ENCODE peak calls at places on chromosomes 3 and 15, in seven cellular contexts. One of them, this sample, is unnamed. For H3K9me3, the result is how much of the 10 kb centered on the place peaks cover.

GRCh38 chr3:150786791-150787190 is 23.8 kb upstream of the SIAH2 start:
- DNase-seq in uterus: no peak
- DNase-seq in CD8-positive, alpha-beta memory T cell: no peak
- DNase-seq in esophagus squamous epithelium: no peak
- DNase-seq in upper lobe of right lung: no peak
- DNase-seq in H9: no peak
- DNase-seq in GM23248: peak
- DNase-seq in this sample: no peak

GRCh38 chr3:194540268-194540937 is 53.6 kb upstream of the ATP13A3 start:
- DNase-seq in uterus: no peak
- DNase-seq in esophagus squamous epithelium: no peak
- DNase-seq in upper lobe of right lung: no peak
- DNase-seq in GM23248: peak
- DNase-seq in H9: no peak
- DNase-seq in CD8-positive, alpha-beta memory T cell: no peak
- DNase-seq in this sample: no peak

GRCh38 chr3:168881804-168882203 is 781.7 kb downstream of the MECOM start:
- DNase-seq in uterus: no peak
- DNase-seq in upper lobe of right lung: no peak
- DNase-seq in CD8-positive, alpha-beta memory T cell: no peak
- DNase-seq in esophagus squamous epithelium: no peak
- DNase-seq in H9: no peak
- DNase-seq in GM23248: no peak
- DNase-seq in this sample: no peak

GRCh38 chr3:127674793-127675189 is 2.0 kb downstream of the ABTB1 start:
- DNase-seq in GM23248: no peak
- DNase-seq in upper lobe of right lung: peak
- DNase-seq in uterus: no peak
- DNase-seq in H9: no peak
- DNase-seq in CD8-positive, alpha-beta memory T cell: no peak
- DNase-seq in esophagus squamous epithelium: no peak
- DNase-seq in this sample: no peak

GRCh38 chr3:44885618-44886017 is 11.2 kb downstream of the TGM4 start:
- DNase-seq in upper lobe of right lung: no peak
- DNase-seq in H9: no peak
- DNase-seq in GM23248: peak
- DNase-seq in esophagus squamous epithelium: no peak
- DNase-seq in CD8-positive, alpha-beta memory T cell: no peak
- DNase-seq in uterus: no peak
- DNase-seq in this sample: no peak

GRCh38 chr3:100665230-100665629 is 44.1 kb upstream of the TFG start:
- DNase-seq in H9: no peak
- DNase-seq in esophagus squamous epithelium: no peak
- DNase-seq in uterus: no peak
- DNase-seq in CD8-positive, alpha-beta memory T cell: no peak
- DNase-seq in GM23248: no peak
- DNase-seq in upper lobe of right lung: no peak
- DNase-seq in this sample: no peak

GRCh38 chr3:194057570-194058188 is 78.3 kb upstream of the HES1 start:
- DNase-seq in GM23248: no peak
- DNase-seq in esophagus squamous epithelium: no peak
- DNase-seq in uterus: no peak
- DNase-seq in H9: no peak
- DNase-seq in upper lobe of right lung: no peak
- DNase-seq in CD8-positive, alpha-beta memory T cell: no peak
- DNase-seq in this sample: no peak

GRCh38 chr3:195405646-195406045 is 37.2 kb downstream of the ACAP2 start:
- DNase-seq in CD8-positive, alpha-beta memory T cell: no peak
- DNase-seq in H9: no peak
- DNase-seq in GM23248: no peak
- DNase-seq in esophagus squamous epithelium: no peak
- DNase-seq in upper lobe of right lung: no peak
- DNase-seq in uterus: no peak
- DNase-seq in this sample: no peak

GRCh38 chr15:65414841-65415621 is 7.7 kb downstream of the IGDCC4 start:
- DNase-seq in uterus: peak
- DNase-seq in H9: peak
- DNase-seq in GM23248: no peak
- DNase-seq in esophagus squamous epithelium: no peak
- DNase-seq in CD8-positive, alpha-beta memory T cell: no peak
- DNase-seq in upper lobe of right lung: no peak
- DNase-seq in this sample: no peak

GRCh38 chr3:133938770-133939495 is 43.3 kb upstream of the RAB6B start:
- DNase-seq in H9: peak
- DNase-seq in uterus: no peak
- DNase-seq in CD8-positive, alpha-beta memory T cell: no peak
- DNase-seq in GM23248: peak
- DNase-seq in upper lobe of right lung: no peak
- DNase-seq in esophagus squamous epithelium: no peak
- DNase-seq in this sample: no peak

GRCh38 chr15:62063851-62064635 is 2.7 kb upstream of the C2CD4A start:
- DNase-seq in esophagus squamous epithelium: no peak
- DNase-seq in CD8-positive, alpha-beta memory T cell: no peak
- DNase-seq in uterus: no peak
- DNase-seq in H9: no peak
- DNase-seq in GM23248: peak
- DNase-seq in upper lobe of right lung: no peak
- DNase-seq in this sample: no peak

GRCh38 chr15:74253276-74253921 is 17.3 kb downstream of the CCDC33 start:
- DNase-seq in CD8-positive, alpha-beta memory T cell: no peak
- DNase-seq in H9: no peak
- DNase-seq in uterus: no peak
- DNase-seq in esophagus squamous epithelium: no peak
- DNase-seq in GM23248: peak
- DNase-seq in upper lobe of right lung: no peak
- DNase-seq in this sample: no peak

GRCh38 chr3:177778633-177779032 is 581.4 kb upstream of the TBL1XR1 start:
- DNase-seq in uterus: no peak
- DNase-seq in CD8-positive, alpha-beta memory T cell: no peak
- DNase-seq in upper lobe of right lung: no peak
- DNase-seq in esophagus squamous epithelium: no peak
- DNase-seq in H9: no peak
- DNase-seq in GM23248: no peak
- DNase-seq in this sample: no peak

GRCh38 chr3:78839710-78840109 is 928.1 kb downstream of the ROBO1 start:
- DNase-seq in GM23248: peak
- DNase-seq in esophagus squamous epithelium: no peak
- DNase-seq in upper lobe of right lung: no peak
- DNase-seq in H9: no peak
- DNase-seq in uterus: no peak
- DNase-seq in CD8-positive, alpha-beta memory T cell: no peak
- DNase-seq in this sample: no peak

GRCh38 chr15:92811514-92811913 is 88.6 kb upstream of the CHD2 start:
- DNase-seq in H9: no peak
- DNase-seq in uterus: no peak
- DNase-seq in upper lobe of right lung: no peak
- DNase-seq in GM23248: no peak
- DNase-seq in esophagus squamous epithelium: no peak
- DNase-seq in CD8-positive, alpha-beta memory T cell: no peak
- DNase-seq in this sample: peak

GRCh38 chr15:57216288-57216687 is 160.0 kb upstream of the CGNL1 start:
- DNase-seq in GM23248: peak
- DNase-seq in esophagus squamous epithelium: no peak
- DNase-seq in upper lobe of right lung: no peak
- DNase-seq in CD8-positive, alpha-beta memory T cell: no peak
- DNase-seq in H9: no peak
- DNase-seq in uterus: no peak
- DNase-seq in this sample: no peak

GRCh38 chr3:127320529-127321121 is 32.8 kb upstream of the PRR20G start:
- DNase-seq in esophagus squamous epithelium: no peak
- DNase-seq in GM23248: peak
- DNase-seq in H9: no peak
- DNase-seq in CD8-positive, alpha-beta memory T cell: no peak
- DNase-seq in upper lobe of right lung: no peak
- DNase-seq in uterus: no peak
- DNase-seq in this sample: no peak

GRCh38 chr15:91891788-91892187 is 38.3 kb downstream of the SLCO3A1 start:
- DNase-seq in GM23248: no peak
- DNase-seq in H9: no peak
- DNase-seq in esophagus squamous epithelium: no peak
- DNase-seq in upper lobe of right lung: no peak
- DNase-seq in uterus: no peak
- DNase-seq in CD8-positive, alpha-beta memory T cell: no peak
- DNase-seq in this sample: no peak

GRCh38 chr3:127820871-127821853 is 1.2 kb downstream of the MGLL start:
- DNase-seq in upper lobe of right lung: peak
- DNase-seq in esophagus squamous epithelium: no peak
- DNase-seq in uterus: no peak
- DNase-seq in CD8-positive, alpha-beta memory T cell: no peak
- DNase-seq in GM23248: peak
- DNase-seq in H9: no peak
- DNase-seq in this sample: no peak

DNA sequence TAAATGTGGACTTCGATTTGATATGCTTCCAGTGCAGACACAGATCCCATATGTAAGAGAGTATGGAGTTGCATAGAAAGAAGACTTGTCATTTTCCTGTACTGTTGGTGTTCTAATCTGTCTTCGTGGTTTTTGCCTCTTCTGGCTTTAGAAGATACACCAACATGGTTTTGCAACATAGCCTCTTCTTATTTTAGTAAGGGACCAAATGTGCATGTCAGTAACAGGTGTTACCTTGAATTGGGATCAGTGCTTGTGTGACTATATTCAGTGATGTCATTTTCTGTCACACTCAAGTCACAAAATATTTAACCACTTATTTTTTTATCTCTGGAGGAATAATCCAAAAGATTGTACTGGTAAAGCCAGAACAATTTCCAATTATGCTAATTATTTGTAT is 140.4 kb downstream of the SNRPN start:
- DNase-seq in uterus: no peak
- DNase-seq in GM23248: no peak
- DNase-seq in esophagus squamous epithelium: no peak
- DNase-seq in CD8-positive, alpha-beta memory T cell: no peak
- DNase-seq in upper lobe of right lung: no peak
- DNase-seq in H9: no peak
- DNase-seq in this sample: no peak
- H3K9me3 ChIP-seq in uterus: under half
- H3K9me3 ChIP-seq in GM23248: under half
- H3K9me3 ChIP-seq in esophagus squamous epithelium: half or more
- H3K9me3 ChIP-seq in CD8-positive, alpha-beta memory T cell: under half
- H3K9me3 ChIP-seq in upper lobe of right lung: half or more
- H3K9me3 ChIP-seq in H9: under half
- H3K9me3 ChIP-seq in this sample: under half

DNA sequence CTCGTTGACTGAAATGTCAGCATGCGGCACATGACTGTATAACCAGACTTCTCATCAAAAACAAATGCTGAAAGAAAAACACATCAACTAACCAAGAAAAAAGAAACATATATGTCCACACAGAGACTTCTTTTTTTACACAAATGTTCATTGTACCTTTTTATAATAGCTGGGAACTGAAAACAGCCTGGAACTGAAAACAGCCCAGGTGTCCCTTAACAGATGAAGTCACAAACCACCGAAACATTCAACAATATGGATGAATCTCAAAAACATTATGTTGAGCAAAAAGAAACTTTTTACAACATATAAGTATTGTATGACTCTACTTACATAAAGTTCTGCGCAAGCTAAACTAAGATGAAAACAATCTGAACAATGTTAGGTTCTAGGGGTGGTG is 20.6 kb downstream of the UBE3A start:
- DNase-seq in H9: no peak
- DNase-seq in uterus: no peak
- DNase-seq in esophagus squamous epithelium: no peak
- DNase-seq in GM23248: no peak
- DNase-seq in CD8-positive, alpha-beta memory T cell: no peak
- DNase-seq in upper lobe of right lung: no peak
- DNase-seq in this sample: no peak
- H3K9me3 ChIP-seq in H9: under half
- H3K9me3 ChIP-seq in uterus: under half
- H3K9me3 ChIP-seq in esophagus squamous epithelium: under half
- H3K9me3 ChIP-seq in GM23248: under half
- H3K9me3 ChIP-seq in CD8-positive, alpha-beta memory T cell: under half
- H3K9me3 ChIP-seq in upper lobe of right lung: under half
- H3K9me3 ChIP-seq in this sample: under half

GRCh38 chr15:27418729-27419128 is 447.7 kb downstream of the GABRG3 start:
- DNase-seq in H9: peak
- DNase-seq in esophagus squamous epithelium: no peak
- DNase-seq in uterus: no peak
- DNase-seq in upper lobe of right lung: no peak
- DNase-seq in GM23248: peak
- DNase-seq in CD8-positive, alpha-beta memory T cell: no peak
- DNase-seq in this sample: no peak

GRCh38 chr15:27427386-27427785 is 456.4 kb downstream of the GABRG3 start:
- DNase-seq in GM23248: no peak
- DNase-seq in esophagus squamous epithelium: no peak
- DNase-seq in upper lobe of right lung: no peak
- DNase-seq in uterus: no peak
- DNase-seq in CD8-positive, alpha-beta memory T cell: no peak
- DNase-seq in H9: no peak
- DNase-seq in this sample: no peak

GRCh38 chr15:27422997-27423396 is 452.0 kb downstream of the GABRG3 start:
- DNase-seq in H9: no peak
- DNase-seq in GM23248: no peak
- DNase-seq in uterus: no peak
- DNase-seq in upper lobe of right lung: no peak
- DNase-seq in CD8-positive, alpha-beta memory T cell: no peak
- DNase-seq in esophagus squamous epithelium: no peak
- DNase-seq in this sample: no peak
- H3K9me3 ChIP-seq in H9: under half
- H3K9me3 ChIP-seq in GM23248: under half
- H3K9me3 ChIP-seq in uterus: under half
- H3K9me3 ChIP-seq in upper lobe of right lung: under half
- H3K9me3 ChIP-seq in CD8-positive, alpha-beta memory T cell: under half
- H3K9me3 ChIP-seq in esophagus squamous epithelium: under half
- H3K9me3 ChIP-seq in this sample: under half

DNA sequence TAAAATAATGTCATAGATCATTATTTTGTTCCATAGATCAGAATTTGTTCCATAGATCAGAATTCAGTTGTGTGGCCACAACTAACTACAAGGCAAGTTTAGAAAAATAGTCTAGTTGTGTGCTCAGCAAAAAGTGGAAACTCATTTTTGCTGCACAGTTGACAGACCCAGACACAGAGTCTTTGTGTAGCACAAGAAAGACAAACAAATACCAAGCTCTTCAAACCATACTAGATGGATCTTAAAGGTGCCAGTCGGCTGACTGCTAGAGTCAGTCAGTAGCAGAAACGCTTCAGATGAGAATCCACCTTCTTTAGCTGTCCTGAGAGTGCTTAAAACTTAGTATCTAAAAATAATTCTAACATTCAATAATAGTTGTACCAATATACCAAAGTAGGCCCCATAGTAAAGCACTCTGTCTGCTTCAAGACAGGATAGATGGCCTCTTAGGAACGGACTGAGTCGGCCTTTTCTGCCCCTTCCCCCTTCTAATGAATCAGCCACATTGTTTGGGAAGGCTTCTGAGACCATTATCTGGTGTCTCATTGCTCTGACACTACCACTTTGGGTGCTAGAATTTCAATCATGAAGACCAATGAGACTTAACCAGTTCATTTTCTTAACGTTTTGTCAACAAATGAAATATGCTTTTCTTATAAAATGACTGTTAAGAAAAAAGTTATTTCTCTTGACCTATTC is 27.7 kb upstream of the SLC4A7 start:
- DNase-seq in esophagus squamous epithelium: no peak
- DNase-seq in CD8-positive, alpha-beta memory T cell: no peak
- DNase-seq in uterus: no peak
- DNase-seq in GM23248: no peak
- DNase-seq in H9: no peak
- DNase-seq in upper lobe of right lung: no peak
- DNase-seq in this sample: no peak
- H3K9me3 ChIP-seq in esophagus squamous epithelium: under half
- H3K9me3 ChIP-seq in CD8-positive, alpha-beta memory T cell: under half
- H3K9me3 ChIP-seq in uterus: under half
- H3K9me3 ChIP-seq in GM23248: under half
- H3K9me3 ChIP-seq in H9: under half
- H3K9me3 ChIP-seq in upper lobe of right lung: under half
- H3K9me3 ChIP-seq in this sample: under half

This sample was measured in T-helper 17 cell.